ENCODE peak calls at places on chromosomes 6 and 20, in seven cellular contexts. L, W, V, X, Z, O and C are unnamed samples.

GRCh38 chr6:17831135-17831534 is 124.4 kb upstream of the NUP153 start:
- DNase-seq in L (no peak), W (peak), V (no peak), X (peak), Z (no peak), O (no peak), C (peak)

GRCh38 chr6:155120034-155120433 is 124.9 kb downstream of the TIAM2 start:
- DNase-seq in L (no peak), W (peak), V (no peak), X (peak), Z (no peak), O (no peak), C (no peak)

GRCh38 chr6:77290798-77291197 is 172.5 kb downstream of the HTR1B start:
- DNase-seq in L (no peak), W (no peak), V (no peak), X (no peak), Z (no peak), O (no peak), C (peak)

GRCh38 chr6:130675072-130675471 is 152.1 kb upstream of the SMLR1 start:
- DNase-seq in L (no peak), W (peak), V (no peak), X (peak), Z (peak), O (no peak), C (peak)

GRCh38 chr20:37757550-37757949 is 63.7 kb downstream of the CTNNBL1 start:
- DNase-seq in L (no peak), W (no peak), V (no peak), X (peak), Z (no peak), O (no peak), C (no peak)

GRCh38 chr6:33692078-33692759 is 19.3 kb downstream of the UQCC2 start:
- DNase-seq in L (no peak), W (peak), V (no peak), X (no peak), Z (no peak), O (peak), C (no peak)

GRCh38 chr20:50369225-50370035 is 140.8 kb upstream of the PTPN1 start:
- DNase-seq in L (no peak), W (no peak), V (no peak), X (no peak), Z (no peak), O (peak), C (no peak)

GRCh38 chr6:143964667-143965066 is 43.4 kb downstream of the PLAGL1 start:
- DNase-seq in L (no peak), W (no peak), V (no peak), X (no peak), Z (peak), O (no peak), C (peak)

GRCh38 chr6:162198925-162199324 is 528.6 kb downstream of the PRKN start:
- DNase-seq in L (no peak), W (no peak), V (no peak), X (no peak), Z (no peak), O (no peak), C (no peak)

GRCh38 chr6:44671333-44671732 is 283.8 kb downstream of the CDC5L start:
- DNase-seq in L (no peak), W (no peak), V (no peak), X (no peak), Z (no peak), O (no peak), C (no peak)

GRCh38 chr20:36318166-36318565 is 12.0 kb downstream of the DLGAP4 start:
- DNase-seq in L (peak), W (no peak), V (no peak), X (no peak), Z (no peak), O (peak), C (no peak)

GRCh38 chr6:75602897-75603395 is 1.3 kb downstream of the SENP6 start:
- DNase-seq in L (no peak), W (no peak), V (no peak), X (no peak), Z (peak), O (no peak), C (no peak)

GRCh38 chr6:155301867-155302266 is 12.4 kb downstream of the TFB1M start:
- DNase-seq in L (no peak), W (peak), V (no peak), X (no peak), Z (peak), O (no peak), C (peak)

GRCh38 chr6:29813066-29813465 is 14.6 kb upstream of the HLA-G start:
- DNase-seq in L (no peak), W (no peak), V (no peak), X (no peak), Z (no peak), O (no peak), C (no peak)

GRCh38 chr6:109303647-109304283 is 78.5 kb downstream of the CD164 start:
- DNase-seq in L (no peak), W (no peak), V (no peak), X (peak), Z (no peak), O (no peak), C (no peak)

GRCh38 chr6:32432050-32432450 is 7.6 kb upstream of the HLA-DRA start:
- DNase-seq in L (no peak), W (no peak), V (no peak), X (no peak), Z (peak), O (no peak), C (peak)

GRCh38 chr6:85402922-85403321 is 47.0 kb upstream of the NT5E start:
- DNase-seq in L (no peak), W (no peak), V (no peak), X (peak), Z (no peak), O (no peak), C (no peak)

GRCh38 chr6:139857143-139857542 is 482.7 kb upstream of the CITED2 start:
- DNase-seq in L (no peak), W (no peak), V (no peak), X (no peak), Z (no peak), O (no peak), C (no peak)

GRCh38 chr6:113414511-113414910 is 442.6 kb upstream of the MARCKS start:
- DNase-seq in L (peak), W (peak), V (no peak), X (peak), Z (peak), O (no peak), C (peak)

GRCh38 chr6:20306491-20306890 is 94.2 kb upstream of the MBOAT1 start:
- DNase-seq in L (no peak), W (no peak), V (no peak), X (no peak), Z (no peak), O (no peak), C (no peak)

GRCh38 chr20:24001901-24002405 is 13.4 kb upstream of the GGTLC1 start:
- DNase-seq in L (no peak), W (no peak), V (no peak), X (no peak), Z (no peak), O (no peak), C (no peak)

GRCh38 chr6:134256862-134257261 is 61.0 kb downstream of the SGK1 start:
- DNase-seq in L (no peak), W (no peak), V (no peak), X (no peak), Z (no peak), O (no peak), C (no peak)

GRCh38 chr20:39039261-39039660 is 77.1 kb downstream of the DHX35 start:
- DNase-seq in L (no peak), W (no peak), V (no peak), X (no peak), Z (no peak), O (no peak), C (no peak)

GRCh38 chr20:58213112-58213511 is 15.3 kb downstream of the ANKRD60 start:
- DNase-seq in L (peak), W (no peak), V (no peak), X (no peak), Z (no peak), O (no peak), C (no peak)
- TF ChIP-seq CTCF in L (peak), W (peak), V (no peak), X (peak), Z (peak), O (no peak), C (peak)

GRCh38 chr6:111779660-111780059 is 93.6 kb downstream of the FYN start:
- DNase-seq in L (no peak), W (no peak), V (no peak), X (no peak), Z (no peak), O (no peak), C (no peak)

GRCh38 chr6:111775145-111775936 is 97.9 kb downstream of the FYN start:
- DNase-seq in L (no peak), W (no peak), V (no peak), X (no peak), Z (no peak), O (no peak), C (no peak)

GRCh38 chr6:111779031-111779430 is 94.2 kb downstream of the FYN start:
- DNase-seq in L (no peak), W (no peak), V (no peak), X (no peak), Z (no peak), O (no peak), C (no peak)

GRCh38 chr6:111776236-111777189 is 96.7 kb downstream of the FYN start:
- DNase-seq in L (no peak), W (peak), V (no peak), X (no peak), Z (peak), O (no peak), C (no peak)

GRCh38 chr6:111777357-111777756 is 95.9 kb downstream of the FYN start:
- DNase-seq in L (no peak), W (no peak), V (no peak), X (no peak), Z (no peak), O (no peak), C (no peak)
- H3K9ac ChIP-seq in L (no peak), W (no peak), V (peak), X (no peak), Z (no peak), O (no peak), C (no peak)

GRCh38 chr6:145733207-145733606 is 2.1 kb downstream of the EPM2A start:
- DNase-seq in L (no peak), W (no peak), V (no peak), X (no peak), Z (no peak), O (no peak), C (no peak)
- TF ChIP-seq CTCF in L (no peak), W (no peak), V (no peak), X (peak), Z (no peak), O (no peak), C (no peak)

GRCh38 chr20:32480361-32481199 is 104.6 kb downstream of the NOL4L start:
- DNase-seq in L (no peak), W (no peak), V (no peak), X (no peak), Z (no peak), O (peak), C (peak)
- H3K9ac ChIP-seq in L (no peak), W (peak), V (no peak), X (no peak), Z (no peak), O (no peak), C (no peak)

DNA sequence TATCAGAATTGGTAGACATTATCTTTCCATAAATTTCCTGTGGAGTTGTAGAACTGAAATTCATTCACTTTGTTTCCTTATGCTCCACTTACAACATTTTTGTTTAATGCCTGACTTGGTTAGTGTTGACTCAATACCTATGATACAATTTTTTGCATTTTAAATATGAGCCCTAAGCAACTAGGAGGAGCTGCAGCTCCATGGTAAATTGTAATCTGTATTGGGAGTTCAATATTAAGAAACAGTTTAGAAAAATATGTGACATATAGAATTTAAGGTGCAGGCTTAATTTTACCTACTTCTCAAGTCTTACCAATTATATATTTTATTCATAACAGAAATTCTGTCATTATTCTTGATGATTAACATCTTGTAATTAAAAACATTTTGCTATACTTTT is 868.3 kb downstream of the EYS start:
- DNase-seq in L (no peak), W (no peak), V (no peak), X (no peak), Z (peak), O (no peak), C (no peak)
- TF ChIP-seq CTCF in L (peak), W (no peak), V (no peak), X (no peak), Z (peak), O (no peak), C (peak)